ENCODE peak calls at places on chromosomes 13 and 19, in four cellular contexts. E is HuH-7, I is left colon, G is HCEC 1CT. Z is an unnamed sample.

GRCh38 chr19:40144151-40144550 is 47.1 kb upstream of the MAP3K10 start:
- DNase-seq in E (no peak), G (no peak), I (no peak), Z (no peak)

GRCh38 chr13:100790405-100790804 is 115.8 kb upstream of the TMTC4 start:
- DNase-seq in I (no peak), G (no peak), E (no peak), Z (no peak)

GRCh38 chr19:15393963-15394362 is 14.4 kb upstream of the AKAP8 start:
- DNase-seq in G (peak), E (no peak), I (no peak), Z (no peak)

GRCh38 chr13:46315036-46315435 is 72.0 kb downstream of the RUBCNL start:
- DNase-seq in E (no peak), I (no peak), G (no peak), Z (no peak)

GRCh38 chr19:5145521-5146511 is 176.9 kb downstream of the KDM4B start:
- DNase-seq in I (no peak), G (no peak), E (no peak), Z (no peak)

GRCh38 chr13:95106562-95106961 is 194.7 kb downstream of the ABCC4 start:
- DNase-seq in I (no peak), E (no peak), G (peak), Z (no peak)

GRCh38 chr19:4807188-4807587 is 15.7 kb downstream of the FEM1A start:
- DNase-seq in I (no peak), E (no peak), G (no peak), Z (no peak)

GRCh38 chr19:6272913-6273600 is 6.7 kb downstream of the MLLT1 start:
- DNase-seq in I (no peak), E (no peak), G (no peak), Z (no peak)

GRCh38 chr13:27704681-27705080 is 83.0 kb downstream of the POLR1D start:
- DNase-seq in E (no peak), I (no peak), G (no peak), Z (no peak)